ENCODE peak calls at places on chromosomes 12 and 14, in seven cellular contexts. One of them, this sample, is unnamed.
A peak's percentile ranks its signal among the peaks of the same experiment; 100 is the strongest.

GRCh38 chr12:120241561-120242274 is 23.8 kb downstream of the PXN start:
- DNase-seq in GM12878: no peak
- DNase-seq in SK-N-SH: no peak
- DNase-seq in K562: no peak
- DNase-seq in HepG2: no peak
- DNase-seq in HCT116: no peak
- DNase-seq in H1: no peak
- DNase-seq in this sample: no peak

GRCh38 chr14:23454445-23454856 is 15.1 kb upstream of the NGDN start:
- DNase-seq in GM12878: no peak
- DNase-seq in SK-N-SH: no peak
- DNase-seq in K562: peak; percentile 46
- DNase-seq in HepG2: peak; percentile 85
- DNase-seq in HCT116: no peak
- DNase-seq in H1: no peak
- DNase-seq in this sample: no peak

GRCh38 chr12:52195065-52195730 is 3.4 kb upstream of the KRT80 start:
- DNase-seq in GM12878: no peak
- DNase-seq in SK-N-SH: no peak
- DNase-seq in K562: peak; percentile 25
- DNase-seq in HepG2: no peak
- DNase-seq in HCT116: no peak
- DNase-seq in H1: no peak
- DNase-seq in this sample: no peak

GRCh38 chr12:100672075-100672592 is 98.7 kb downstream of the GAS2L3 start:
- DNase-seq in GM12878: no peak
- DNase-seq in SK-N-SH: peak; percentile 30
- DNase-seq in K562: peak; percentile 62
- DNase-seq in HepG2: peak; percentile 24
- DNase-seq in HCT116: no peak
- DNase-seq in H1: no peak
- DNase-seq in this sample: no peak

GRCh38 chr12:18923721-18924120 is 185.8 kb downstream of the CAPZA3 start:
- DNase-seq in GM12878: no peak
- DNase-seq in SK-N-SH: no peak
- DNase-seq in K562: no peak
- DNase-seq in HepG2: no peak
- DNase-seq in HCT116: no peak
- DNase-seq in H1: no peak
- DNase-seq in this sample: no peak

GRCh38 chr12:125110641-125111360 is 45.6 kb downstream of the AACS start:
- DNase-seq in GM12878: no peak
- DNase-seq in SK-N-SH: no peak
- DNase-seq in K562: no peak
- DNase-seq in HepG2: no peak
- DNase-seq in HCT116: no peak
- DNase-seq in H1: no peak
- DNase-seq in this sample: no peak

GRCh38 chr14:69675246-69675583 is 63.8 kb downstream of the SUSD6 start:
- DNase-seq in GM12878: no peak
- DNase-seq in SK-N-SH: no peak
- DNase-seq in K562: no peak
- DNase-seq in HepG2: no peak
- DNase-seq in HCT116: no peak
- DNase-seq in H1: no peak
- DNase-seq in this sample: no peak

GRCh38 chr12:72493390-72493789 is 221.2 kb downstream of the TRHDE start:
- DNase-seq in GM12878: no peak
- DNase-seq in SK-N-SH: no peak
- DNase-seq in K562: no peak
- DNase-seq in HepG2: no peak
- DNase-seq in HCT116: no peak
- DNase-seq in H1: no peak
- DNase-seq in this sample: no peak

GRCh38 chr12:175250-175649 is 38.7 kb downstream of the SLC6A12 start:
- DNase-seq in GM12878: no peak
- DNase-seq in SK-N-SH: peak; percentile 80
- DNase-seq in K562: no peak
- DNase-seq in HepG2: no peak
- DNase-seq in HCT116: no peak
- DNase-seq in H1: no peak
- DNase-seq in this sample: no peak

GRCh38 chr14:69351385-69351784 is 46.7 kb downstream of the ERH start:
- DNase-seq in GM12878: no peak
- DNase-seq in SK-N-SH: no peak
- DNase-seq in K562: no peak
- DNase-seq in HepG2: no peak
- DNase-seq in HCT116: no peak
- DNase-seq in H1: no peak
- DNase-seq in this sample: no peak

GRCh38 chr12:114003286-114003685 is 37.2 kb upstream of the RBM19 start:
- DNase-seq in GM12878: no peak
- DNase-seq in SK-N-SH: no peak
- DNase-seq in K562: no peak
- DNase-seq in HepG2: no peak
- DNase-seq in HCT116: no peak
- DNase-seq in H1: no peak
- DNase-seq in this sample: no peak

GRCh38 chr14:58864751-58865519 is 227.2 kb downstream of the DACT1 start:
- DNase-seq in GM12878: no peak
- DNase-seq in SK-N-SH: peak; percentile 50
- DNase-seq in K562: no peak
- DNase-seq in HepG2: no peak
- DNase-seq in HCT116: no peak
- DNase-seq in H1: no peak
- DNase-seq in this sample: no peak

GRCh38 chr12:26995706-26996105 is 18.5 kb downstream of the TM7SF3 start:
- DNase-seq in GM12878: no peak
- DNase-seq in SK-N-SH: no peak
- DNase-seq in K562: no peak
- DNase-seq in HepG2: no peak
- DNase-seq in HCT116: no peak
- DNase-seq in H1: no peak
- DNase-seq in this sample: no peak

GRCh38 chr12:93419388-93420034 is 22.2 kb downstream of the UBE2N start:
- DNase-seq in GM12878: no peak
- DNase-seq in SK-N-SH: peak; percentile 41
- DNase-seq in K562: peak; percentile 34
- DNase-seq in HepG2: peak; percentile 49
- DNase-seq in HCT116: no peak
- DNase-seq in H1: no peak
- DNase-seq in this sample: no peak

GRCh38 chr12:43766291-43766690 is 7.5 kb downstream of the IRAK4 start:
- DNase-seq in GM12878: no peak
- DNase-seq in SK-N-SH: no peak
- DNase-seq in K562: no peak
- DNase-seq in HepG2: no peak
- DNase-seq in HCT116: no peak
- DNase-seq in H1: no peak
- DNase-seq in this sample: no peak

GRCh38 chr14:100528962-100529560 is 58.2 kb downstream of the BEGAIN start:
- DNase-seq in GM12878: no peak
- DNase-seq in SK-N-SH: peak; percentile 41
- DNase-seq in K562: no peak
- DNase-seq in HepG2: no peak
- DNase-seq in HCT116: no peak
- DNase-seq in H1: no peak
- DNase-seq in this sample: no peak

GRCh38 chr12:105741786-105742566 is 396.8 kb downstream of the NUAK1 start:
- DNase-seq in GM12878: no peak
- DNase-seq in SK-N-SH: no peak
- DNase-seq in K562: no peak
- DNase-seq in HepG2: no peak
- DNase-seq in HCT116: no peak
- DNase-seq in H1: no peak
- DNase-seq in this sample: no peak

GRCh38 chr12:124190301-124191023 is 104.4 kb upstream of the RFLNA start:
- DNase-seq in GM12878: no peak
- DNase-seq in SK-N-SH: no peak
- DNase-seq in K562: no peak
- DNase-seq in HepG2: no peak
- DNase-seq in HCT116: no peak
- DNase-seq in H1: no peak
- DNase-seq in this sample: no peak

GRCh38 chr14:69629225-69630127 is 18.1 kb downstream of the SUSD6 start:
- DNase-seq in GM12878: no peak
- DNase-seq in SK-N-SH: no peak
- DNase-seq in K562: no peak
- DNase-seq in HepG2: no peak
- DNase-seq in HCT116: no peak
- DNase-seq in H1: no peak
- DNase-seq in this sample: no peak

GRCh38 chr14:60116181-60116580 is 24.5 kb downstream of the PCNX4 start:
- DNase-seq in GM12878: no peak
- DNase-seq in SK-N-SH: no peak
- DNase-seq in K562: no peak
- DNase-seq in HepG2: no peak
- DNase-seq in HCT116: no peak
- DNase-seq in H1: no peak
- DNase-seq in this sample: no peak

GRCh38 chr12:111034148-111034910 is 114.0 kb upstream of the MYL2 start:
- DNase-seq in GM12878: no peak
- DNase-seq in SK-N-SH: peak; percentile 80
- DNase-seq in K562: no peak
- DNase-seq in HepG2: no peak
- DNase-seq in HCT116: no peak
- DNase-seq in H1: no peak
- DNase-seq in this sample: no peak

GRCh38 chr14:62138593-62138992 is 376.4 kb downstream of the SNAPC1 start:
- DNase-seq in GM12878: no peak
- DNase-seq in SK-N-SH: no peak
- DNase-seq in K562: no peak
- DNase-seq in HepG2: no peak
- DNase-seq in HCT116: no peak
- DNase-seq in H1: no peak
- DNase-seq in this sample: no peak

GRCh38 chr14:104580961-104581360 is 1.4 kb downstream of the C14orf180 start:
- DNase-seq in GM12878: no peak
- DNase-seq in SK-N-SH: peak; percentile 83
- DNase-seq in K562: no peak
- DNase-seq in HepG2: no peak
- DNase-seq in HCT116: no peak
- DNase-seq in H1: no peak
- DNase-seq in this sample: no peak

GRCh38 chr12:38662851-38663250 is 242.5 kb downstream of the CPNE8 start:
- DNase-seq in GM12878: no peak
- DNase-seq in SK-N-SH: no peak
- DNase-seq in K562: no peak
- DNase-seq in HepG2: no peak
- DNase-seq in HCT116: no peak
- DNase-seq in H1: no peak
- DNase-seq in this sample: no peak

GRCh38 chr12:70835948-70836347 is 84.6 kb downstream of the PTPRR start:
- DNase-seq in GM12878: no peak
- DNase-seq in SK-N-SH: no peak
- DNase-seq in K562: no peak
- DNase-seq in HepG2: no peak
- DNase-seq in HCT116: no peak
- DNase-seq in H1: no peak
- DNase-seq in this sample: no peak
- TF ChIP-seq YY1 in GM12878: no peak
- TF ChIP-seq YY1 in SK-N-SH: no peak
- TF ChIP-seq YY1 in K562: no peak
- TF ChIP-seq YY1 in HepG2: no peak
- TF ChIP-seq YY1 in HCT116: no peak
- TF ChIP-seq YY1 in H1: no peak
- TF ChIP-seq YY1 in this sample: no peak

GRCh38 chr12:64624035-64624434 is 13.7 kb downstream of the RASSF3 start:
- DNase-seq in GM12878: no peak
- DNase-seq in SK-N-SH: no peak
- DNase-seq in K562: no peak
- DNase-seq in HepG2: no peak
- DNase-seq in HCT116: no peak
- DNase-seq in H1: no peak
- DNase-seq in this sample: no peak

GRCh38 chr12:64618953-64619590 is 8.8 kb downstream of the RASSF3 start:
- DNase-seq in GM12878: peak; percentile 77
- DNase-seq in SK-N-SH: no peak
- DNase-seq in K562: no peak
- DNase-seq in HepG2: no peak
- DNase-seq in HCT116: no peak
- DNase-seq in H1: no peak
- DNase-seq in this sample: no peak

GRCh38 chr12:64616221-64616620 is 5.9 kb downstream of the RASSF3 start:
- DNase-seq in GM12878: no peak
- DNase-seq in SK-N-SH: no peak
- DNase-seq in K562: peak; percentile 23
- DNase-seq in HepG2: no peak
- DNase-seq in HCT116: no peak
- DNase-seq in H1: no peak
- DNase-seq in this sample: no peak

GRCh38 chr12:64625243-64626077 is 15.2 kb downstream of the RASSF3 start:
- DNase-seq in GM12878: peak; percentile 78
- DNase-seq in SK-N-SH: peak; percentile 52
- DNase-seq in K562: peak; percentile 24
- DNase-seq in HepG2: peak; percentile 85
- DNase-seq in HCT116: peak; percentile 60
- DNase-seq in H1: no peak
- DNase-seq in this sample: no peak

GRCh38 chr12:64621257-64621942 is 11.1 kb downstream of the RASSF3 start:
- DNase-seq in GM12878: peak; percentile 91
- DNase-seq in SK-N-SH: no peak
- DNase-seq in K562: no peak
- DNase-seq in HepG2: no peak
- DNase-seq in HCT116: no peak
- DNase-seq in H1: no peak
- DNase-seq in this sample: no peak
- H3K9ac ChIP-seq in GM12878: peak overlapping the region; percentile 74
- H3K9ac ChIP-seq in SK-N-SH: no peak overlapping the region
- H3K9ac ChIP-seq in K562: no peak overlapping the region
- H3K9ac ChIP-seq in HepG2: no peak overlapping the region
- H3K9ac ChIP-seq in HCT116: no peak overlapping the region
- H3K9ac ChIP-seq in H1: no peak overlapping the region
- H3K9ac ChIP-seq in this sample: no peak overlapping the region

DNA sequence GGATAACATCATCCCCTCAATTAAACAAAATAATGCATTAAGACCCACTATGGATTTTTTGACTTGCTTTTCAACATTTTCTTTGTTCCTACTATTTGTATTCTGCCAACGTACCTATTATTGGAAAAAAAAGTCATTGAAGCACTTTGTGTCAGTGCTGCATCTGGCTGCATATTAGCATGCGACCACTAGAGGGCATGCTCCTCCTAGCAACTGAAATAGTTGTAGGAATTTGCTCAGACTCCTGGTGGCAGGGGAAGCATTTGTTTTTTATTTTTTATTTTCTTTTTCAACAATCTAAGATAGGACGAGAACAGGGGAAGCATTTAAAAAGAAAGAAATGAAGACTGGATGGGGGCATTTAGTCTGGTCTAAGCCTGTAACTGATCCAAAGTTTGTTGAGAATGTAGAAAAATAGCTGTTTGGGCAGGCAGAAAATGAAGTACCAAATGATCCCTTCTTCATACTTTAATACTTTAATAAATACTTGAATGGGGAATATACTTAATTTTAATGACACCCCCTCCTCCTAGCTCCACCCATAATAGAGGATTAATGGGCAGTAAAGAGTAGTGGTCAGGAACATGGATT is 14.5 kb upstream of the CLEC4A start:
- DNase-seq in GM12878: peak; percentile 31
- DNase-seq in SK-N-SH: peak; percentile 71
- DNase-seq in K562: peak; percentile 57
- DNase-seq in HepG2: peak; percentile 62
- DNase-seq in HCT116: peak; percentile 63
- DNase-seq in H1: peak; percentile 23
- DNase-seq in this sample: peak; percentile 95
- H3K4me3 ChIP-seq in GM12878: no peak overlapping the region
- H3K4me3 ChIP-seq in SK-N-SH: no peak overlapping the region
- H3K4me3 ChIP-seq in K562: no peak overlapping the region
- H3K4me3 ChIP-seq in HepG2: no peak overlapping the region
- H3K4me3 ChIP-seq in HCT116: no peak overlapping the region
- H3K4me3 ChIP-seq in H1: no peak overlapping the region
- H3K4me3 ChIP-seq in this sample: no peak overlapping the region

GRCh38 chr14:96581026-96581425 is 78.8 kb downstream of the PAPOLA start:
- DNase-seq in GM12878: no peak
- DNase-seq in SK-N-SH: no peak
- DNase-seq in K562: peak; percentile 27
- DNase-seq in HepG2: no peak
- DNase-seq in HCT116: no peak
- DNase-seq in H1: no peak
- DNase-seq in this sample: no peak
- TF ChIP-seq YY1 in GM12878: no peak
- TF ChIP-seq YY1 in SK-N-SH: no peak
- TF ChIP-seq YY1 in K562: no peak
- TF ChIP-seq YY1 in HepG2: no peak
- TF ChIP-seq YY1 in HCT116: no peak
- TF ChIP-seq YY1 in H1: no peak
- TF ChIP-seq YY1 in this sample: no peak